ENCODE peak calls at places on chromosomes 4 and X, in six cellular contexts. One of them, this sample, is unnamed. For H3K27me3, the result is how much of the 10 kb centered on the place peaks cover.

GRCh38 chr4:68074397-68074796 is 55.3 kb downstream of the TMPRSS11F start:
- DNase-seq in SJSA1: no peak
- DNase-seq in SK-N-SH: no peak
- DNase-seq in neuronal stem cell: no peak
- DNase-seq in PC-3: no peak
- DNase-seq in aorta: no peak
- DNase-seq in this sample: peak

GRCh38 chrX:50871922-50872453 is 38.5 kb upstream of the BMP15 start:
- DNase-seq in SJSA1: no peak
- DNase-seq in SK-N-SH: no peak
- DNase-seq in neuronal stem cell: no peak
- DNase-seq in PC-3: no peak
- DNase-seq in aorta: no peak
- DNase-seq in this sample: no peak

GRCh38 chr4:153207561-153207960 is 3.3 kb downstream of the TRIM2 start:
- DNase-seq in SJSA1: no peak
- DNase-seq in SK-N-SH: peak
- DNase-seq in neuronal stem cell: no peak
- DNase-seq in PC-3: peak
- DNase-seq in aorta: no peak
- DNase-seq in this sample: no peak

GRCh38 chrX:129663171-129663570 is 8.4 kb upstream of the APLN start:
- DNase-seq in SJSA1: no peak
- DNase-seq in SK-N-SH: no peak
- DNase-seq in neuronal stem cell: no peak
- DNase-seq in PC-3: no peak
- DNase-seq in aorta: no peak
- DNase-seq in this sample: no peak

GRCh38 chr4:121698119-121698732 is 1.4 kb upstream of the ANXA5 start:
- DNase-seq in SJSA1: no peak
- DNase-seq in SK-N-SH: no peak
- DNase-seq in neuronal stem cell: no peak
- DNase-seq in PC-3: no peak
- DNase-seq in aorta: no peak
- DNase-seq in this sample: no peak

GRCh38 chr4:147831452-147832192 is 99.7 kb downstream of the ARHGAP10 start:
- DNase-seq in SJSA1: peak
- DNase-seq in SK-N-SH: no peak
- DNase-seq in neuronal stem cell: no peak
- DNase-seq in PC-3: peak
- DNase-seq in aorta: peak
- DNase-seq in this sample: peak

GRCh38 chrX:13013353-13014110 is 30.9 kb downstream of the FAM9C start:
- DNase-seq in SJSA1: no peak
- DNase-seq in SK-N-SH: no peak
- DNase-seq in neuronal stem cell: no peak
- DNase-seq in PC-3: no peak
- DNase-seq in aorta: no peak
- DNase-seq in this sample: no peak

GRCh38 chr4:168475745-168476144 is 4.5 kb downstream of the DDX60L start:
- DNase-seq in SJSA1: no peak
- DNase-seq in SK-N-SH: no peak
- DNase-seq in neuronal stem cell: no peak
- DNase-seq in PC-3: peak
- DNase-seq in aorta: no peak
- DNase-seq in this sample: peak

GRCh38 chrX:144791298-144791697 is 456.0 kb upstream of the SPANXN1 start:
- DNase-seq in SJSA1: no peak
- DNase-seq in SK-N-SH: no peak
- DNase-seq in neuronal stem cell: no peak
- DNase-seq in PC-3: peak
- DNase-seq in aorta: no peak
- DNase-seq in this sample: peak

GRCh38 chr4:102438396-102438795 is 62.8 kb upstream of the NFKB1 start:
- DNase-seq in SJSA1: peak
- DNase-seq in SK-N-SH: no peak
- DNase-seq in neuronal stem cell: no peak
- DNase-seq in PC-3: peak
- DNase-seq in aorta: no peak
- DNase-seq in this sample: peak

GRCh38 chr4:168993724-168994510 is 16.1 kb downstream of the CBR4 start:
- DNase-seq in SJSA1: peak
- DNase-seq in SK-N-SH: no peak
- DNase-seq in neuronal stem cell: no peak
- DNase-seq in PC-3: no peak
- DNase-seq in aorta: no peak
- DNase-seq in this sample: no peak

GRCh38 chr4:138507527-138507926 is 265.4 kb upstream of the SLC7A11 start:
- DNase-seq in SJSA1: no peak
- DNase-seq in SK-N-SH: no peak
- DNase-seq in neuronal stem cell: no peak
- DNase-seq in PC-3: no peak
- DNase-seq in aorta: no peak
- DNase-seq in this sample: no peak

GRCh38 chr4:94841864-94842221 is 84.1 kb downstream of the BMPR1B start:
- DNase-seq in SJSA1: no peak
- DNase-seq in SK-N-SH: no peak
- DNase-seq in neuronal stem cell: no peak
- DNase-seq in PC-3: no peak
- DNase-seq in aorta: no peak
- DNase-seq in this sample: no peak

DNA sequence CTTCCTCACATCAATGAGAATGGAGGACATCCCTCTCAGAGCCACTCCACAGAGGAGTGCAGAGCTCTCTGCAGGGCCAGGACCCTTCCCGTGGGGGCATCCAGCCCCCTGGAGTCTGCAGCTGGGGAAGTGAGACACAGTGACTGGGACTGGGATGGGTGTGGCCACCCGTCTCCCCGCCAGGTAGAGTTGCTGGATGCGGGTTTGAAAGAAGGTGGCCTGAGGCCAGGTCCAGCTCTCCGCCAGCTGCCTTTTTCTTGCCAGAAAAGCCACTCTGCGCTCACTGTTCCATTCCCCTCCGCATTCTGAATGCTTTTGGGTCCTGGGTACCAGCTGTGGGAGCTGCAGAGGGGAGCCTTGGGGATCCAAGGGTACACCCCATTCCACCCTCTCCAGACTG is 82.6 kb downstream of the ABLIM2 start:
- DNase-seq in SJSA1: no peak
- DNase-seq in SK-N-SH: no peak
- DNase-seq in neuronal stem cell: no peak
- DNase-seq in PC-3: no peak
- DNase-seq in aorta: peak
- DNase-seq in this sample: no peak
- H3K27me3 ChIP-seq in SJSA1: half or more
- H3K27me3 ChIP-seq in SK-N-SH: under half
- H3K27me3 ChIP-seq in neuronal stem cell: under half
- H3K27me3 ChIP-seq in PC-3: under half
- H3K27me3 ChIP-seq in aorta: under half
- H3K27me3 ChIP-seq in this sample: under half

GRCh38 chr4:54228064-54228527 is 997 bp upstream of the PDGFRA start:
- DNase-seq in SJSA1: peak
- DNase-seq in SK-N-SH: peak
- DNase-seq in neuronal stem cell: peak
- DNase-seq in PC-3: peak
- DNase-seq in aorta: peak
- DNase-seq in this sample: peak

GRCh38 chr4:54227261-54228063 is 1.6 kb upstream of the PDGFRA start:
- DNase-seq in SJSA1: peak
- DNase-seq in SK-N-SH: peak
- DNase-seq in neuronal stem cell: peak
- DNase-seq in PC-3: peak
- DNase-seq in aorta: peak
- DNase-seq in this sample: peak

GRCh38 chr4:54226399-54227260 is 2.5 kb upstream of the PDGFRA start:
- DNase-seq in SJSA1: peak
- DNase-seq in SK-N-SH: no peak
- DNase-seq in neuronal stem cell: peak
- DNase-seq in PC-3: no peak
- DNase-seq in aorta: peak
- DNase-seq in this sample: no peak

GRCh38 chr4:54225671-54226398 is 3.3 kb upstream of the PDGFRA start:
- DNase-seq in SJSA1: no peak
- DNase-seq in SK-N-SH: no peak
- DNase-seq in neuronal stem cell: peak
- DNase-seq in PC-3: peak
- DNase-seq in aorta: no peak
- DNase-seq in this sample: no peak

GRCh38 chr4:54224960-54225670 is 4.0 kb upstream of the PDGFRA start:
- DNase-seq in SJSA1: no peak
- DNase-seq in SK-N-SH: peak
- DNase-seq in neuronal stem cell: peak
- DNase-seq in PC-3: no peak
- DNase-seq in aorta: no peak
- DNase-seq in this sample: no peak
- H3K27me3 ChIP-seq in SJSA1: under half
- H3K27me3 ChIP-seq in SK-N-SH: under half
- H3K27me3 ChIP-seq in neuronal stem cell: under half
- H3K27me3 ChIP-seq in PC-3: under half
- H3K27me3 ChIP-seq in aorta: under half
- H3K27me3 ChIP-seq in this sample: under half

GRCh38 chr4:182845618-182846017 is 71.6 kb downstream of the DCTD start:
- DNase-seq in SJSA1: no peak
- DNase-seq in SK-N-SH: no peak
- DNase-seq in neuronal stem cell: no peak
- DNase-seq in PC-3: no peak
- DNase-seq in aorta: no peak
- DNase-seq in this sample: no peak
- H3K27me3 ChIP-seq in SJSA1: under half
- H3K27me3 ChIP-seq in SK-N-SH: under half
- H3K27me3 ChIP-seq in neuronal stem cell: under half
- H3K27me3 ChIP-seq in PC-3: under half
- H3K27me3 ChIP-seq in aorta: under half
- H3K27me3 ChIP-seq in this sample: under half

DNA sequence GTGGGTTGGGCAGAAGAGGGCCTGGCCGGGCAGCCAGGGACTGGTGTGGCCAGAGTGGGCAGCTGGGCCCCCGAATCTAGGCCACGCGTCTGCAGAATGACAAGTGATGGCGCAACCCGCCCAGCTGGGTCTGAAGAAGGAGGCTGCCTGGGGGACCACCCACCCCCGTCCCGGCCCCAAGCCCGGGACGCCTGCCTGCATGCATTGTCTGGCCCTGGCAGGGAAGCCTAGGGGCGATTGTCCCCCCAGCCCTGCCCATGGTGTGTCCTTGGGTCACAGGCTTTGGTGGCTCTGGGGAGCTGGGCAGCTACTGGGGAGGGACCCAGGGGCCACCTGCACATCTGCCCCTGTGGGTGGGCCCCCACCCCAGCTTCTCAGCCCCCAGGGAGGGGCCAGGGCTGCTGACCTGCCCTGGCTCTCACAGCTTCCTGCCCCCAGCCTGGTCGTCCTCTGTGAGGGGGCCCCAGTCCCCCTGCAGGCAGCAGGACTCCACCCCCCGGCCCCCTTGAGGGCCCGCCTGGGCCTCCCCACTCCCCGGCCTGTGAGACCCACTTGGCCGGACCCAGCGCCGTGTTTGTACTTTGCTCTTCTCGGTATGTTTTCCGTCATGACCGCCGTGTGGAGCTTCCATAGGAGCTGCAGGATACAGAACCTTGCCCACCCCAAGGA is 4.9 kb downstream of the FGFR3 start:
- DNase-seq in SJSA1: no peak
- DNase-seq in SK-N-SH: no peak
- DNase-seq in neuronal stem cell: no peak
- DNase-seq in PC-3: no peak
- DNase-seq in aorta: no peak
- DNase-seq in this sample: no peak
- H3K27me3 ChIP-seq in SJSA1: under half
- H3K27me3 ChIP-seq in SK-N-SH: under half
- H3K27me3 ChIP-seq in neuronal stem cell: under half
- H3K27me3 ChIP-seq in PC-3: under half
- H3K27me3 ChIP-seq in aorta: under half
- H3K27me3 ChIP-seq in this sample: under half

GRCh38 chrX:131617182-131617581 is 73.3 kb downstream of the OR13H1 start:
- DNase-seq in SJSA1: no peak
- DNase-seq in SK-N-SH: no peak
- DNase-seq in neuronal stem cell: no peak
- DNase-seq in PC-3: peak
- DNase-seq in aorta: no peak
- DNase-seq in this sample: peak
- H3K27me3 ChIP-seq in SJSA1: under half
- H3K27me3 ChIP-seq in SK-N-SH: under half
- H3K27me3 ChIP-seq in neuronal stem cell: under half
- H3K27me3 ChIP-seq in PC-3: under half
- H3K27me3 ChIP-seq in aorta: under half
- H3K27me3 ChIP-seq in this sample: under half

DNA sequence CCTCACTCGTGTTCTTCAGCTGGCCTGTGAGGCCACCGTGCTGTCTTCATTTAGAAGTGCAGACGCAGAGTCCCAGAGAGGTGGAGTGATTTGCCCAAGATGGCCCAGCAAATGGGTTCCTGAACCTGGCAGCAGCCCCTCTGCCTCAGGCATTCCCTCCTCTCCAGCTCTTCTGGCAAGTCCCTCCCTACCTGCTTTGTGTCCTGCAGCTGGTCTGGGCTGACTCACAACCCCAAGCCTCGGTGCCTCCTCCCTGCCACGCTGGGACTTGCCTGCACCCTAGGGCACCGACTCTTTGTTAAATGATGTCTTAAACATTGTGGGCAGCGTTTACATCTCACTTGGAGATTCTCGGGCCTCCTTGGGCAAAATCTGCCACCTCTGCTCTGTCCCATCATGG is 26.1 kb upstream of the HMX1 start:
- DNase-seq in SJSA1: no peak
- DNase-seq in SK-N-SH: no peak
- DNase-seq in neuronal stem cell: no peak
- DNase-seq in PC-3: no peak
- DNase-seq in aorta: no peak
- DNase-seq in this sample: peak
- H3K27me3 ChIP-seq in SJSA1: under half
- H3K27me3 ChIP-seq in SK-N-SH: under half
- H3K27me3 ChIP-seq in neuronal stem cell: under half
- H3K27me3 ChIP-seq in PC-3: under half
- H3K27me3 ChIP-seq in aorta: under half
- H3K27me3 ChIP-seq in this sample: under half

DNA sequence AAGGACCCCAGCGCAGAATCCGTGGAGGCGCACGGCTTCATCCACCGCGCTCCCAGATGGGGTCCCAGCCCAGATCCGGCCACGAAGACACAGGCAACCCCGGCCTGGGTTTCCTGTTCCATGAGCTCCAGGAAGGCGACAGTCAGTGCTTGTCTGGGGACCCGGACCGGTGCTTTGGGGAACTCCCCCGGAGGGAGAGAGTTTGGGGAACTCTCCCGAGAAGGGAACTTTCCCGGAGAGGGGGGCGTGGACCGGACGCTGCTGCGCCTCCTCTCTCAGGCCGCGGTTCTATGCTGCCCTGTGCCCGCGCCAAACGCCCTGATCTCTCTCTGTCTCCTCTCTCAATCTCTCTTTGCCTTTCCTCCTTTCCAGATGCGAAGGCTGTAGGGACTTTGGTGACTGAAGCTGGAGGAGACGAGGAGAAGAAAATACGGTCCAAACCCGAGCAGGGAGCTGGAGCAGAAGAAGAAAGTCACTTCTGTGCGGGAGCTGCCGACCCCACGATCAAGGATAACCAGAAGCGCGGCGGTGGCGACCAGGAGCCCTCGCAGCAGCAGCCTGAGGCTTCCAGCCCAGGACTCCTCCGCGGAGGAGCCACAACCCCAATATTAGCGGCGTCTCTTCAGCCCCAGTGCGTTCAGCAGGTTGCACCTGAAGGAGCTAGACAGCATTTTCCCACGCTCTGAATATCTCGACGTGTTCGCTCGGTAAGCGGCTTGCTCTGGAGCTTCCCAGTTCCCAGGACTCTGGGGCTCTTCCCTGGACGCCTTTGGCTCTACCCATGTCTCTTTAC is 47.6 kb upstream of the NKAP start:
- DNase-seq in SJSA1: no peak
- DNase-seq in SK-N-SH: peak
- DNase-seq in neuronal stem cell: no peak
- DNase-seq in PC-3: no peak
- DNase-seq in aorta: peak
- DNase-seq in this sample: no peak
- H3K27me3 ChIP-seq in SJSA1: under half
- H3K27me3 ChIP-seq in SK-N-SH: half or more
- H3K27me3 ChIP-seq in neuronal stem cell: under half
- H3K27me3 ChIP-seq in PC-3: half or more
- H3K27me3 ChIP-seq in aorta: under half
- H3K27me3 ChIP-seq in this sample: under half